ENCODE peak calls at places on chromosome 5, in four cellular contexts. Z is upper lobe of right lung, D is tibial artery, B is mammary epithelial cell. Q is an unnamed sample. For H3K27me3, the result is how much of the 10 kb centered on the place peaks cover.

GRCh38 chr5:149610583-149611250 is 29.4 kb downstream of the ARHGEF37 start:
- DNase-seq in D (no peak), Z (no peak), B (no peak), Q (no peak)

GRCh38 chr5:171308453-171309275 is at the start of gene TLX3:
- DNase-seq in Z (peak), B (peak), D (no peak), Q (no peak)

GRCh38 chr5:110625376-110625999 is 101.0 kb downstream of the TMEM232 start:
- DNase-seq in Z (no peak), D (no peak), B (peak), Q (no peak)

GRCh38 chr5:16721151-16722102 is 104.6 kb upstream of the RETREG1 start:
- DNase-seq in D (no peak), B (no peak), Z (no peak), Q (no peak)

GRCh38 chr5:58074222-58074621 is 385.7 kb downstream of the PLK2 start:
- DNase-seq in D (no peak), Z (no peak), B (no peak), Q (no peak)

GRCh38 chr5:82512025-82512424 is 233.9 kb upstream of the RPS23 start:
- DNase-seq in Z (no peak), D (no peak), B (no peak), Q (no peak)

GRCh38 chr5:79130781-79131180 is 19.2 kb downstream of the BHMT start:
- DNase-seq in B (no peak), D (no peak), Z (no peak), Q (no peak)

GRCh38 chr5:158814521-158814920 is 285.2 kb downstream of the EBF1 start:
- DNase-seq in D (no peak), Z (no peak), B (no peak), Q (no peak)

GRCh38 chr5:161530700-161531099 is 15.8 kb downstream of the GABRB2 start:
- DNase-seq in B (no peak), Z (no peak), D (no peak), Q (no peak)

GRCh38 chr5:168296687-168297086 is 5.2 kb downstream of the WWC1 start:
- DNase-seq in Z (no peak), D (no peak), B (no peak), Q (no peak)

GRCh38 chr5:88734191-88734640 is 148.8 kb downstream of the MEF2C start:
- DNase-seq in Z (no peak), B (no peak), D (peak), Q (no peak)

GRCh38 chr5:169546346-169546745 is 37.2 kb upstream of the SPDL1 start:
- DNase-seq in D (no peak), B (no peak), Z (no peak), Q (no peak)

GRCh38 chr5:45521067-45521466 is 175.1 kb downstream of the HCN1 start:
- DNase-seq in D (no peak), Z (no peak), B (no peak), Q (no peak)

GRCh38 chr5:139642891-139643871 is 5.0 kb upstream of the CXXC5 start:
- DNase-seq in B (no peak), D (peak), Z (peak), Q (peak)

GRCh38 chr5:78287833-78288232 is 6.7 kb downstream of the AP3B1 start:
- DNase-seq in D (no peak), B (peak), Z (no peak), Q (no peak)

GRCh38 chr5:125499969-125500368 is 753.5 kb upstream of the ZNF608 start:
- DNase-seq in B (no peak), D (no peak), Z (no peak), Q (no peak)

GRCh38 chr5:82363524-82363923 is 85.4 kb upstream of the RPS23 start:
- DNase-seq in B (no peak), D (no peak), Z (no peak), Q (no peak)

GRCh38 chr5:144944936-144945335 is 774.3 kb downstream of the KCTD16 start:
- DNase-seq in Z (no peak), B (no peak), D (no peak), Q (no peak)

GRCh38 chr5:55438931-55439477 is 95.8 kb downstream of the PLPP1 start:
- DNase-seq in D (peak), B (no peak), Z (no peak), Q (no peak)

GRCh38 chr5:59236996-59237395 is 654.1 kb downstream of the RAB3C start:
- DNase-seq in B (no peak), Z (no peak), D (no peak), Q (no peak)

GRCh38 chr5:42886612-42887011 is 74.9 kb upstream of the SELENOP start:
- DNase-seq in B (no peak), D (no peak), Z (no peak), Q (no peak)

GRCh38 chr5:42884326-42884725 is 72.6 kb upstream of the SELENOP start:
- DNase-seq in B (no peak), Z (no peak), D (no peak), Q (no peak)

GRCh38 chr5:42879267-42879666 is 67.6 kb upstream of the SELENOP start:
- DNase-seq in D (no peak), Z (no peak), B (no peak), Q (no peak)

GRCh38 chr5:42880621-42881020 is 68.9 kb upstream of the SELENOP start:
- DNase-seq in D (no peak), B (no peak), Z (no peak), Q (no peak)

DNA sequence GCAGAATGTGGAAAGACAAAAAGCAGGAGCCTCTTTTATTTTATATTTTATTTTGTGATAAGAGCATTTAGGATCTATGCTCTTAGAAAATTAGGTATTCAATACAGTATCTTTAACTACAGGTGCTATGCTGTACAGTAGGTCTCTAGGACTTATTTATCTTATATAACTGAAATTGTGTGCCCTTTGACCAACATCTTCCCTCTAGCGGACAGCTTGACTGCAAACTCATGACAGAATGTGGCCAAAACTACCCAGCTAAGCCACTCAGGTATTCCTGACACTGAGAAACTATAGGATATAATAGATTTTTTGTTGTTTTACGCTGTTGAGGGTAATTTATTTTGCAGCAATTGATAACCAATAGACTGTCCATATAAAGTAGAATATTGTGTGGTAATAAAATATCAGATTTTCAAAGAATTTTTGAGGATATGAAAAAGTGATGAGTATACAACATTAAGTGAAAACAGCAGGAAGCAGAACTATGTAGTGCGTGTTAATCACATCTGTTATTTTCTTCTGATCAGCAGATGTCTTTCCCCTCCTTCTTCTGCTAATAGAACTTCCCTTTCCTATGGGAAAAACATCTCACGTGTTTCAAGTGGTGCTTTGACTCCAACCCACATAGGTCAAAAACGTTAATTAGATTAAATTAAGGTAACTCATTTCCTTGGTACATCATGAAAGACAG is 69.9 kb upstream of the SELENOP start:
- DNase-seq in D (no peak), B (no peak), Z (no peak), Q (no peak)
- TF ChIP-seq CTCF in D (no peak), B (no peak), Z (no peak), Q (no peak)

GRCh38 chr5:181060924-181061323 is 20.9 kb downstream of the BTNL9 start:
- DNase-seq in Z (no peak), B (no peak), D (no peak), Q (no peak)
- H3K27me3 ChIP-seq in Z (half or more), B (under half), D (half or more), Q (half or more)

GRCh38 chr5:137752873-137753226 is 1.3 kb downstream of the HNRNPA0 start:
- DNase-seq in B (peak), Z (no peak), D (peak), Q (no peak)

GRCh38 chr5:137743031-137743640 is 7.2 kb upstream of the KLHL3 start:
- DNase-seq in Z (no peak), B (peak), D (peak), Q (no peak)

GRCh38 chr5:137751869-137752491 is 2.2 kb downstream of the HNRNPA0 start:
- DNase-seq in B (peak), Z (no peak), D (peak), Q (no peak)

GRCh38 chr5:137750436-137750835 is 3.7 kb downstream of the HNRNPA0 start:
- DNase-seq in Z (no peak), B (no peak), D (no peak), Q (no peak)

DNA sequence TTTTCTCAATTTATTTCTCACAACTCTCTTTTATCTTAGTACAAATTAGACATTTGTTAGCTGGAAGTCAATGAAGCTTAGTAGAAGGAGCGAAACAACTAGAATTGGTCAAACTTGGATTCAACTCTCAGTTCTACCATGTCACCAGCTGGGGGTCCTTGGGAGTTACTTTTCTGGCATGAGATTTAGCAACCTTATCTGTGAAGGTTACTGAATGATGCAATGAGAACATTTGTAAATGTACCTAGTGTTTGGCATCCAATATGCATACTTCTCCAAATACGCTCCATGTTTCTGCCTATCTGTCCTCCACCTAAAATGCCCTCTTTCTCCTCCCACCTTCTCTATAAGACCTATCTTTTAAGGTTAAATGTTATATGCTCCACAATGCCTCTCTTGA is 6.3 kb downstream of the HNRNPA0 start:
- DNase-seq in B (no peak), D (no peak), Z (no peak), Q (no peak)
- TF ChIP-seq CTCF in B (no peak), D (no peak), Z (no peak), Q (no peak)

DNA sequence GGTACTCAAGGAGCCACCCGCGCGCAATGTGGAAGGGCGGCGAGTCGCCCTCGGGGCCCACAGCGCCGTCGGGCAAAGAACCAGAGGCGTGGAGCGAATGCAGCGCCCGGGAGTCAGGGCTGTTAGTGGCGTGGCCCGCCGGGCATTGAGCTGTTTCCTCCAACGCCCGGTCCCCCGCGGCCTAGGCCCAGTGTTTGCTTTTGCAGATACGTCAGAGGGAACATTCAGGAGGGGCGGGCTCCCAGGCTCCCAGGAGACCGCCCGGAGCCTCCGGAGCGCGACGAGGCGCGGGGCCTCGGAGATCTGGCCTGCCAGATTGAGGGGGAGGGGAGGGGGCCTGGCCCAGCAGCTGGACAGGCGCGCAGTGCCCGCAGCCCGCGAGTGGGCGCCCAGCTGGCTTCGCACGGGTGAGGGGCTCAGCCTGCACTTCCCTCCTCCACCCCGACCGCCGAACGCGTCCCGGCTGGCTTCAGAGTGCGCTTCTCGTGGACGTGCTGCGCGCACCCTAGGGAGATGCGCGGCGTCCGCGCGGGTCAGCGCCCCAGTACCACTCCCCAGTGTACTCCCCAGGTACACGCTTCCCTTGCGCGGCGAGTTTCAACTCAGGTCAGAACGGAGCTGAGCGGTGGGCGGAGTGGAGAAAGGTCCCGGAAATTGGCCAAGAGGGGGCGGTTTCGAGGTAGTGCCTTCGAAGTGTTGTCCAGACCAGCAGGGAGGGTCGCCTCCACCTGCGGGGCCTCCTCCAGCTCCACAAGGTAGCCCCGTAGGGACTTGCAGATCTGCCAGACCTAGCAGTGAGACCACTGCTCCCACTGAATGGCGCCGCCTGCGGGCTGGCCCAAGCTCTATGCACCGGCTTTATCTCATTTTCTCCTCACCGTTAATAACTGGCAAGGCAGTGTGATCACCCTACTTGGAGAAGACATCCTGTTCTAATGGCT is 130.4 kb downstream of the TMEM174 start:
- DNase-seq in B (no peak), D (no peak), Z (no peak), Q (no peak)
- H3K27me3 ChIP-seq in B (under half), D (half or more), Z (half or more), Q (half or more)

GRCh38 chr5:135565691-135566421 is 12.9 kb downstream of the CXCL14 start:
- DNase-seq in Z (peak), D (peak), B (peak), Q (peak)
- TF ChIP-seq CTCF in Z (peak), D (peak), B (peak), Q (peak)

GRCh38 chr5:3129252-3129651 is 377.8 kb upstream of the IRX2 start:
- DNase-seq in B (no peak), D (no peak), Z (no peak), Q (no peak)
- H3K27me3 ChIP-seq in B (under half), D (under half), Z (under half), Q (under half)

DNA sequence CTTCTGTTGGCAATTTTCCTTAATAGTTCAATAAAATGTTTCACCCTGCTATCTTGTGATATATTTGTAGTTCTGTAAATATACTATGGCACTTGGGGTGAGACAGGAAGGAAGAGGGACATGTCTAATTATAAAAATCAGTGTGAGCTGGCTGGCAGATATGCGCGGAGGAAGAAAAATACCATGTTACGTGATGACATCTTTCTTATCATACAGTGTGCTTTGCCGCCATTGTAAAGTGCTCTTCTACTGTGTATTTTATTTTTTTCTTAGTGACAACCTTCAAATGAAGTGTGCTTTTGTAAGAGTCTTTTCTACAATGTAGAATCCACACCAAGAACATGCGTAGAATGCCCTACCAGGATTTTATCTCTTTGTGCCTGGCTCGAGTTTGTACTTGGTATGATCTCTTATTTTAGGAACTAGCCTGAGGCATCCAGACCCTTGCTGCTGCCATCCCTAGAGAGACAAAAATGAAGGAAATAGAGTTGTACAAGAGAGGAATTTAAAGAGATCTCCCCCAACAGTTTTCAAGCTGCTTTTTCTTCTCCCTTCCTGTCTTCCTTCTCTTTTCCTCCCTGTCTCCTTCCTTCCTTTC is 46.7 kb upstream of the RIOK2 start:
- DNase-seq in D (no peak), B (no peak), Z (no peak), Q (no peak)
- TF ChIP-seq CTCF in D (no peak), B (no peak), Z (no peak), Q (no peak)

GRCh38 chr5:569868-570361 is 42.2 kb upstream of the CEP72 start:
- DNase-seq in Z (no peak), B (no peak), D (no peak), Q (no peak)
- H3K27me3 ChIP-seq in Z (half or more), B (under half), D (under half), Q (under half)

GRCh38 chr5:105882956-105883481 is 1787.7 kb downstream of the EFNA5 start:
- DNase-seq in D (no peak), B (peak), Z (no peak), Q (no peak)

GRCh38 chr5:105872569-105873270 is 1798.0 kb downstream of the EFNA5 start:
- DNase-seq in D (no peak), Z (no peak), B (no peak), Q (no peak)

GRCh38 chr5:105878402-105878801 is 1792.3 kb downstream of the EFNA5 start:
- DNase-seq in Z (no peak), D (no peak), B (no peak), Q (no peak)

DNA sequence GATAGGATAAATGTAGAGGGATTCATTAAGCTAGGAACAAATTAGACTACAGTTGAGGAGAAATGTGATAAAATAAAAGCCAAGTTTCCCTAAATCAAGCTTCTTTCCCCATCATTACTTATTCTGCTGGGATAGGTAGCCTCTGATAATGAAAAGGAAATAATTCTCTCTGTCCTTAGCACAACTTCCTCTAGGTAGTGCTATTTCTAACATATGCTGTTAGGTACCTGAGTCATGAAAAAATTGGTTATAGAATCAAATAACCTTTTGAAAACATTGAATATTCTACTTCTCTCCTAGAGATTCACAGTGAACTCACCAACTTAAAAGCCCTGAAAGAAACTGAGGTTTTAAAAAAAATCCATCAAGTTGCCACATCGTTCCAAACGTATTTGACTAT is 1793.1 kb downstream of the EFNA5 start:
- DNase-seq in Z (no peak), B (no peak), D (no peak), Q (no peak)
- TF ChIP-seq CTCF in Z (no peak), B (no peak), D (no peak), Q (no peak)

DNA sequence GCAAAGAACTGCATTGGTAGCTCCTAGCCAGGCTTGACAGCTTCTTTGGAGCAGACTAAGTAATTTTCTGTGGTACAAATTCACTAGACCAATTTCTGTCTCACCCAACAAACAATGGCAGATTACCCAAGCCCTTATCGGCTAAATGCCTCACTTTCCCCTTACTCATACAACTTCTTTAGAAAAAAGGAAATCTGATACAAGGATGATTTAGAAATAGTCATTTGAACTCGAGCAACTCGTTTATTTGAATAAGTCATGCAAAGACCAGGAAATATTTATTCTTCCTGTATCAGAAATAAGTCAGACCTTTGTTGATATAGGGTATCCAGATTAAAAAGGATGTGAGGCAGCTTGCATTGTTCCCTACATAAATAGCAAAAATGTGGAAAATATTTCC is 170.4 kb upstream of the CDH6 start:
- DNase-seq in Z (no peak), B (no peak), D (no peak), Q (no peak)
- H3K27me3 ChIP-seq in Z (under half), B (under half), D (under half), Q (under half)